ENCODE peak calls at places on chromosomes 4 and X, in eight cellular contexts. X, Q, K, O, W, P, L and F are unnamed samples. For H3K27me3, the result is how much of the 10 kb centered on the place peaks cover.

GRCh38 chr4:3708103-3708510 is 58.1 kb upstream of the ADRA2C start:
- DNase-seq in W (no peak), P (no peak), L (peak), X (peak), Q (peak), O (no peak), K (no peak), F (no peak)

GRCh38 chrX:104168127-104168526 is 1.9 kb downstream of the FAM199X start:
- DNase-seq in P (no peak), Q (no peak), X (no peak), K (no peak), W (no peak), L (no peak), O (no peak), F (no peak)

GRCh38 chrX:29617276-29617675 is 598.1 kb upstream of the MAGEB2 start:
- DNase-seq in K (no peak), X (no peak), P (no peak), W (no peak), O (no peak), Q (peak), L (no peak), F (no peak)

GRCh38 chr4:10124167-10124930 is 7.8 kb upstream of the WDR1 start:
- DNase-seq in X (no peak), P (no peak), O (no peak), K (no peak), L (no peak), W (no peak), Q (no peak), F (no peak)

GRCh38 chr4:189664693-189665250 is 275.9 kb upstream of the FRG1 start:
- DNase-seq in X (no peak), W (no peak), L (no peak), Q (no peak), O (no peak), K (no peak), P (no peak), F (no peak)

GRCh38 chr4:37604464-37604863 is 81.7 kb downstream of the RELL1 start:
- DNase-seq in L (no peak), W (no peak), X (no peak), P (peak), O (no peak), Q (peak), K (no peak), F (no peak)

GRCh38 chr4:165013691-165014090 is 18.1 kb upstream of the TRIM60 start:
- DNase-seq in K (no peak), P (no peak), X (no peak), L (no peak), Q (no peak), W (no peak), O (no peak), F (no peak)

GRCh38 chrX:71107762-71108360 is 1.3 kb upstream of the CXorf65 start:
- DNase-seq in W (no peak), L (no peak), Q (peak), K (no peak), O (no peak), P (no peak), X (no peak), F (no peak)

GRCh38 chrX:2559124-2559523 is 58.3 kb upstream of the DHRSX start:
- DNase-seq in L (no peak), X (no peak), W (no peak), K (no peak), O (no peak), P (no peak), Q (no peak), F (no peak)

GRCh38 chrX:48919360-48919821 is 567 bp upstream of the PIM2 start:
- DNase-seq in W (peak), O (peak), L (no peak), Q (no peak), P (no peak), X (no peak), K (no peak), F (no peak)

GRCh38 chr4:85607624-85608023 is 132.7 kb downstream of the ARHGAP24 start:
- DNase-seq in P (no peak), W (no peak), O (no peak), X (no peak), Q (no peak), L (no peak), K (peak), F (no peak)

GRCh38 chr4:139556735-139557505 is 901 bp upstream of the SETD7 start:
- DNase-seq in O (peak), P (no peak), X (peak), K (peak), L (peak), Q (no peak), W (peak), F (no peak)

GRCh38 chrX:72130762-72131231 is 918 bp downstream of the RTL5 start:
- DNase-seq in L (peak), Q (no peak), P (no peak), K (no peak), O (peak), W (no peak), X (peak), F (no peak)

GRCh38 chrX:42131856-42132255 is 208.5 kb upstream of the CASK start:
- DNase-seq in P (no peak), K (no peak), W (no peak), O (no peak), X (no peak), Q (no peak), L (no peak), F (no peak)

GRCh38 chr4:100294356-100294755 is 104.1 kb upstream of the DDIT4L start:
- DNase-seq in P (no peak), W (no peak), O (no peak), K (no peak), X (no peak), Q (peak), L (no peak), F (no peak)

GRCh38 chr4:153750197-153750817 is 9.5 kb downstream of the RNF175 start:
- DNase-seq in O (peak), P (peak), L (peak), K (peak), W (peak), X (no peak), Q (peak), F (peak)

GRCh38 chr4:7070729-7071511 is 3.1 kb upstream of the GRPEL1 start:
- DNase-seq in O (peak), W (peak), Q (peak), K (peak), P (peak), X (peak), L (peak), F (peak)

GRCh38 chr4:136893638-136894037 is 638.7 kb downstream of the PCDH18 start:
- DNase-seq in Q (peak), X (no peak), P (no peak), W (no peak), K (no peak), L (no peak), O (no peak), F (no peak)

GRCh38 chr4:124433044-124433443 is 279.5 kb downstream of the ANKRD50 start:
- DNase-seq in O (no peak), Q (no peak), P (no peak), W (no peak), X (no peak), L (no peak), K (no peak), F (no peak)

GRCh38 chrX:1103360-1103759 is 109.1 kb downstream of the CRLF2 start:
- DNase-seq in L (no peak), Q (no peak), P (no peak), X (no peak), O (peak), K (no peak), W (no peak), F (no peak)

DNA sequence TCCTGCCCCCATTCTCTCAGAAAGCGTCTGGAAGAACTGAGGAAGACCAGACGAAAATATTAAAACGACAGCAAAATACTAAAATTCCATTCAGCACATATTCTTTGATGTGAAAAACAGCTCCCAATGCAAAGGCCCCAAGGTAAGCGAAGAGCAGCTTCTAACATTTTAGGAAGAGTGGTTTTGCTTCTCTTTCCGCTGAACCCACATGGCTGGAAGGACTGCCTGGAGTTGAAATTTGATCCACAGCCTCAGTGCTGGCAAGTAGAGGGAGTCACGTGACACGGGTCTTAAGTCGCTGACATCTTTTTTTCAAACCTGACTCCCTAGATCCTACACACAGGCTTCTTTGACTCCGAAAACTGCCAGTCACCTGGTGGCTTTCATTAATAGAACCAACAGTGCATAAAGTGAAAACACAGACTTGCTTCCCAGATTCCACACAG is at the start of gene FAM13A:
- DNase-seq in K (peak), X (peak), Q (peak), O (peak), P (peak), W (peak), L (peak), F (peak)
- H3K4me3 ChIP-seq in K (peak), X (peak), Q (peak), O (peak), P (peak), W (peak), L (peak), F (peak)

GRCh38 chrX:55489315-55490009 is at the start of gene USP51:
- DNase-seq in W (peak), Q (peak), P (no peak), X (peak), K (peak), L (peak), O (peak), F (no peak)
- TF ChIP-seq CTCF in W (no peak), Q (no peak), P (no peak), X (no peak), K (no peak), L (no peak), O (no peak), F (peak)

DNA sequence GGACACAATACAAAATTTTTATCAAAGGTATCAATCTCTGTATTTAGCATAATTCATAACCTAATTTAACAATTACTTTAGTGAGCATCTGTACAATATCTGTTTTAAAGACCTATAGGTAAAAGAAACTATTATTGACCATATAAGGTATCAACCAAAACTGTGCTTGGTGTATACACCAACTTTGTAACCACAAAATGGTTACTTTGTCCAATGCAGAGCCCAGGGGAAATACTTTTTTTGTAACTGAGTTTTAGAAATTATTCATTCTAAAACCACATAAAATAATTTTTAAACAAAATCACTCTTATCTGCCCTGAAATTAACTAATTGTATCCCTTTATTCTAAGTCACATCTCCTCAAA is 5.0 kb downstream of the CXXC4 start:
- DNase-seq in P (no peak), O (no peak), L (no peak), Q (no peak), W (no peak), K (no peak), X (no peak), F (no peak)
- H3K27me3 ChIP-seq in P (under half), O (under half), L (under half), Q (under half), W (under half), K (under half), X (under half), F (under half)

DNA sequence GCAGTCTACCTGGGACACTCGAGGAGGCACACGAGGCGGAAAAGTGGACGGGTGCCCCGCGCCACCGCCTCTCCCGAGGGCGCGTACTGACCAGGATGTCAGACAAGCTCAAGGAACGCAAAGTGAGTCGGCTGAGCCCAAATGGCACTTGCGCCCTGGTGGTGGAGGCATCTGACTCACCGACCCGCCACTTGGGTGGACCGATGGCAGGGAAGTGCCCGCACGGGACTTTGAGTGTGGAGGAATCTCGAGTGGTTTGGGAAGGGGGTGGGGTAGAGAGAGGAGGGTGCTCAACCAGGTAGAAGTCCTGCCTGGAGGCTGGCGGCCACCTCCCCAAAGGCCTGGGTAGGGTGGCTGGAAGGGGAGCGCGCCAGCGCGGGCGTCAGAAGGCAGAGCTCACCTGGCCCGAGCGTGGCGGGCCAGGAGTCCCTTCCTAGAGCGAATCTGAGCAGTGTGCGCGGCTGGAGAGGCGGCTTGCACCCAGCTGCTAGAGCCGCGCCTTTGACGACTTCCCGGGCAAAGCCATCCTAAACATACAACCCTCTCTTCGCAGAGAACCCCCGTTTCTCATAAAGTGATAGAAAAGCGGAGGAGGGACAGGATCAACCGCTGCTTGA is 652 bp downstream of the HELT start:
- DNase-seq in X (no peak), O (peak), P (no peak), K (no peak), L (no peak), Q (no peak), W (peak), F (no peak)
- H3K4me3 ChIP-seq in X (no peak), O (no peak), P (no peak), K (no peak), L (no peak), Q (no peak), W (peak), F (no peak)

GRCh38 chrX:11944486-11944885 is 186.4 kb downstream of the MSL3 start:
- DNase-seq in W (peak), L (no peak), P (no peak), O (peak), K (no peak), Q (peak), X (no peak), F (no peak)
- TF ChIP-seq CTCF in W (peak), L (no peak), P (no peak), O (peak), K (no peak), Q (peak), X (no peak), F (peak)

DNA sequence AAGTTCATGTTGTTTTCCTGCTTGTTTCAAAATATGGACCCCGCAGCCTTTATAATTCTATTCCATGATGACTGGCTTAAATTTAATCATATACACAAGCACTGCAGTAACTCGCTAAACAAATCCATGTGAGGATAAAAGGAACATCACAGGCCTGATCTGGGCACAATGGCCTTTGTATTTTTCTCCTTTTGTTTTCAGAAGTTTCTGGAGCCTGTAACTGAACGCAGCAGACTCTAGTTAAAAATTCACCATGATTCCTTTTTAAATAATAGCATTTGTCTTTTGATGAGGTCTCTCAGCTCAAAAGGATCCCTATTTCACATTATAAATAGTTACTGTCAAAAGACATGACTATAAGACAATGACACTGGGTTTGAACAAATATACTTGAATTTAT is 30.1 kb upstream of the TMEM184C start:
- DNase-seq in K (no peak), Q (no peak), X (no peak), P (no peak), O (no peak), L (no peak), W (no peak), F (no peak)
- H3K27me3 ChIP-seq in K (under half), Q (under half), X (under half), P (under half), O (under half), L (under half), W (under half), F (under half)

GRCh38 chr4:82896755-82897154 is 3.8 kb upstream of the THAP9 start:
- DNase-seq in X (no peak), P (no peak), L (no peak), Q (no peak), O (no peak), W (no peak), K (no peak), F (no peak)
- H3K4me3 ChIP-seq in X (no peak), P (no peak), L (no peak), Q (no peak), O (peak), W (no peak), K (no peak), F (no peak)